ENCODE peak calls at places on chromosomes 6 and 20, in eight cellular contexts. M is NCI-H2171 treated with DMSO at 0.1 percent for 48 hours, D is NCI-H146, P is EH, N is fibroblast of mammary gland, Z is GM13976, C is WTC11, A is epithelial cell of prostate. E is an unnamed sample.

GRCh38 chr6:2877057-2877882 is 25.8 kb downstream of the SERPINB9 start:
- DNase-seq in M (no peak), D (no peak), P (peak), N (peak), Z (no peak), C (no peak), A (peak), E (no peak)

GRCh38 chr20:41733151-41733550 is 115.0 kb upstream of the CHD6 start:
- DNase-seq in M (no peak), D (no peak), P (peak), N (peak), Z (no peak), C (no peak), A (no peak), E (no peak)

GRCh38 chr6:165548450-165548849 is 114.6 kb downstream of the PDE10A start:
- DNase-seq in M (no peak), D (no peak), P (no peak), N (no peak), Z (no peak), C (no peak), A (no peak), E (no peak)

GRCh38 chr6:156250593-156250992 is 526.6 kb upstream of the ARID1B start:
- DNase-seq in M (no peak), D (no peak), P (no peak), N (no peak), Z (no peak), C (no peak), A (no peak), E (no peak)

GRCh38 chr6:13500264-13500663 is 12.9 kb upstream of the GFOD1 start:
- DNase-seq in M (no peak), D (no peak), P (peak), N (no peak), Z (no peak), C (no peak), A (no peak), E (no peak)

GRCh38 chr20:46128310-46129151 is 10.4 kb downstream of the CD40 start:
- DNase-seq in M (no peak), D (peak), P (peak), N (no peak), Z (no peak), C (peak), A (no peak), E (peak)

GRCh38 chr20:4813076-4813838 is 91.5 kb downstream of the PRND start:
- DNase-seq in M (no peak), D (no peak), P (no peak), N (no peak), Z (peak), C (no peak), A (no peak), E (no peak)

GRCh38 chr6:159788757-159789376 is 535 bp downstream of the TCP1 start:
- DNase-seq in M (no peak), D (peak), P (peak), N (peak), Z (peak), C (peak), A (no peak), E (peak)

GRCh38 chr20:52268184-52268583 is 76.6 kb upstream of the ZFP64 start:
- DNase-seq in M (no peak), D (no peak), P (peak), N (peak), Z (no peak), C (no peak), A (no peak), E (no peak)

GRCh38 chr6:1381397-1382330 is 7.7 kb upstream of the FOXF2 start:
- DNase-seq in M (peak), D (no peak), P (peak), N (no peak), Z (peak), C (peak), A (no peak), E (peak)

E was measured in neural progenitor cell.